ENCODE peak calls at places on chromosomes 3 and 15, in ten cellular contexts. One of them, this sample, is unnamed. For H3K4me1, the result is how much of the 10 kb centered on the place peaks cover.

GRCh38 chr3:144053121-144053520 is 81.5 kb downstream of the DIPK2A start:
- DNase-seq in CD4-positive, CD25-positive, alpha-beta regulatory T cell: no peak
- DNase-seq in thyroid gland: no peak
- DNase-seq in tibial artery: no peak
- DNase-seq in K562: no peak
- DNase-seq in A549: no peak
- DNase-seq in tibial nerve: no peak
- DNase-seq in OCI-LY7: no peak
- DNase-seq in CD8-positive, alpha-beta T cell: no peak
- DNase-seq in uterus: no peak
- DNase-seq in this sample: no peak

GRCh38 chr3:142129516-142130171 is 19.7 kb downstream of the TFDP2 start:
- DNase-seq in CD4-positive, CD25-positive, alpha-beta regulatory T cell: no peak
- DNase-seq in thyroid gland: no peak
- DNase-seq in tibial artery: no peak
- DNase-seq in K562: no peak
- DNase-seq in A549: no peak
- DNase-seq in tibial nerve: no peak
- DNase-seq in OCI-LY7: no peak
- DNase-seq in CD8-positive, alpha-beta T cell: no peak
- DNase-seq in uterus: no peak
- DNase-seq in this sample: no peak

GRCh38 chr15:57580428-57580827 is 11.3 kb upstream of the MYZAP start:
- DNase-seq in CD4-positive, CD25-positive, alpha-beta regulatory T cell: no peak
- DNase-seq in thyroid gland: no peak
- DNase-seq in tibial artery: no peak
- DNase-seq in K562: no peak
- DNase-seq in A549: no peak
- DNase-seq in tibial nerve: no peak
- DNase-seq in OCI-LY7: no peak
- DNase-seq in CD8-positive, alpha-beta T cell: no peak
- DNase-seq in uterus: no peak
- DNase-seq in this sample: no peak

GRCh38 chr3:100665230-100665629 is 44.1 kb upstream of the TFG start:
- DNase-seq in CD4-positive, CD25-positive, alpha-beta regulatory T cell: no peak
- DNase-seq in thyroid gland: no peak
- DNase-seq in tibial artery: no peak
- DNase-seq in K562: no peak
- DNase-seq in A549: no peak
- DNase-seq in tibial nerve: no peak
- DNase-seq in OCI-LY7: no peak
- DNase-seq in CD8-positive, alpha-beta T cell: no peak
- DNase-seq in uterus: no peak
- DNase-seq in this sample: no peak

GRCh38 chr3:27629381-27629780 is 92.7 kb downstream of the EOMES start:
- DNase-seq in CD4-positive, CD25-positive, alpha-beta regulatory T cell: no peak
- DNase-seq in thyroid gland: no peak
- DNase-seq in tibial artery: no peak
- DNase-seq in K562: no peak
- DNase-seq in A549: no peak
- DNase-seq in tibial nerve: no peak
- DNase-seq in OCI-LY7: no peak
- DNase-seq in CD8-positive, alpha-beta T cell: no peak
- DNase-seq in uterus: no peak
- DNase-seq in this sample: no peak

GRCh38 chr3:33144433-33144832 is 30.6 kb downstream of the CRTAP start:
- DNase-seq in CD4-positive, CD25-positive, alpha-beta regulatory T cell: no peak
- DNase-seq in thyroid gland: peak
- DNase-seq in tibial artery: no peak
- DNase-seq in K562: peak
- DNase-seq in A549: peak
- DNase-seq in tibial nerve: no peak
- DNase-seq in OCI-LY7: peak
- DNase-seq in CD8-positive, alpha-beta T cell: peak
- DNase-seq in uterus: no peak
- DNase-seq in this sample: no peak

GRCh38 chr15:67542462-67543347 is at the start of gene MAP2K5:
- DNase-seq in CD4-positive, CD25-positive, alpha-beta regulatory T cell: peak
- DNase-seq in thyroid gland: peak
- DNase-seq in tibial artery: peak
- DNase-seq in K562: peak
- DNase-seq in A549: peak
- DNase-seq in tibial nerve: peak
- DNase-seq in OCI-LY7: peak
- DNase-seq in CD8-positive, alpha-beta T cell: peak
- DNase-seq in uterus: peak
- DNase-seq in this sample: peak

GRCh38 chr3:113240841-113241240 is 29.5 kb downstream of the BOC start:
- DNase-seq in CD4-positive, CD25-positive, alpha-beta regulatory T cell: no peak
- DNase-seq in thyroid gland: no peak
- DNase-seq in tibial artery: no peak
- DNase-seq in K562: no peak
- DNase-seq in A549: no peak
- DNase-seq in tibial nerve: no peak
- DNase-seq in OCI-LY7: no peak
- DNase-seq in CD8-positive, alpha-beta T cell: no peak
- DNase-seq in uterus: no peak
- DNase-seq in this sample: no peak

GRCh38 chr3:19931180-19931692 is 2.8 kb downstream of the EFHB start:
- DNase-seq in CD4-positive, CD25-positive, alpha-beta regulatory T cell: no peak
- DNase-seq in thyroid gland: no peak
- DNase-seq in tibial artery: no peak
- DNase-seq in K562: no peak
- DNase-seq in A549: no peak
- DNase-seq in tibial nerve: no peak
- DNase-seq in OCI-LY7: no peak
- DNase-seq in CD8-positive, alpha-beta T cell: no peak
- DNase-seq in uterus: no peak
- DNase-seq in this sample: no peak

GRCh38 chr3:188153949-188154757 is at the start of gene LPP:
- DNase-seq in CD4-positive, CD25-positive, alpha-beta regulatory T cell: peak
- DNase-seq in thyroid gland: peak
- DNase-seq in tibial artery: peak
- DNase-seq in K562: no peak
- DNase-seq in A549: peak
- DNase-seq in tibial nerve: peak
- DNase-seq in OCI-LY7: peak
- DNase-seq in CD8-positive, alpha-beta T cell: peak
- DNase-seq in uterus: peak
- DNase-seq in this sample: peak

GRCh38 chr3:134007819-134008218 is 21.9 kb downstream of the SLCO2A1 start:
- DNase-seq in CD4-positive, CD25-positive, alpha-beta regulatory T cell: no peak
- DNase-seq in thyroid gland: no peak
- DNase-seq in tibial artery: no peak
- DNase-seq in K562: no peak
- DNase-seq in A549: no peak
- DNase-seq in tibial nerve: no peak
- DNase-seq in OCI-LY7: no peak
- DNase-seq in CD8-positive, alpha-beta T cell: no peak
- DNase-seq in uterus: no peak
- DNase-seq in this sample: no peak

GRCh38 chr3:194259982-194260856 is 90.9 kb downstream of the CPN2 start:
- DNase-seq in CD4-positive, CD25-positive, alpha-beta regulatory T cell: no peak
- DNase-seq in thyroid gland: no peak
- DNase-seq in tibial artery: no peak
- DNase-seq in K562: no peak
- DNase-seq in A549: no peak
- DNase-seq in tibial nerve: no peak
- DNase-seq in OCI-LY7: no peak
- DNase-seq in CD8-positive, alpha-beta T cell: no peak
- DNase-seq in uterus: no peak
- DNase-seq in this sample: no peak

GRCh38 chr15:51908312-51908711 is 63.3 kb downstream of the LEO1 start:
- DNase-seq in CD4-positive, CD25-positive, alpha-beta regulatory T cell: no peak
- DNase-seq in thyroid gland: no peak
- DNase-seq in tibial artery: no peak
- DNase-seq in K562: no peak
- DNase-seq in A549: no peak
- DNase-seq in tibial nerve: no peak
- DNase-seq in OCI-LY7: no peak
- DNase-seq in CD8-positive, alpha-beta T cell: no peak
- DNase-seq in uterus: no peak
- DNase-seq in this sample: no peak

GRCh38 chr15:83057002-83057401 is 10.1 kb downstream of the BTBD1 start:
- DNase-seq in CD4-positive, CD25-positive, alpha-beta regulatory T cell: no peak
- DNase-seq in thyroid gland: no peak
- DNase-seq in tibial artery: no peak
- DNase-seq in K562: no peak
- DNase-seq in A549: no peak
- DNase-seq in tibial nerve: no peak
- DNase-seq in OCI-LY7: no peak
- DNase-seq in CD8-positive, alpha-beta T cell: no peak
- DNase-seq in uterus: no peak
- DNase-seq in this sample: no peak

GRCh38 chr15:80760971-80761370 is 18.2 kb upstream of the CEMIP start:
- DNase-seq in CD4-positive, CD25-positive, alpha-beta regulatory T cell: no peak
- DNase-seq in thyroid gland: no peak
- DNase-seq in tibial artery: no peak
- DNase-seq in K562: no peak
- DNase-seq in A549: no peak
- DNase-seq in tibial nerve: no peak
- DNase-seq in OCI-LY7: no peak
- DNase-seq in CD8-positive, alpha-beta T cell: no peak
- DNase-seq in uterus: no peak
- DNase-seq in this sample: no peak

GRCh38 chr3:65951836-65952505 is 86.7 kb downstream of the MAGI1 start:
- DNase-seq in CD4-positive, CD25-positive, alpha-beta regulatory T cell: no peak
- DNase-seq in thyroid gland: no peak
- DNase-seq in tibial artery: no peak
- DNase-seq in K562: no peak
- DNase-seq in A549: no peak
- DNase-seq in tibial nerve: no peak
- DNase-seq in OCI-LY7: no peak
- DNase-seq in CD8-positive, alpha-beta T cell: no peak
- DNase-seq in uterus: no peak
- DNase-seq in this sample: no peak
- H3K4me1 ChIP-seq in CD4-positive, CD25-positive, alpha-beta regulatory T cell: under half
- H3K4me1 ChIP-seq in thyroid gland: half or more
- H3K4me1 ChIP-seq in tibial artery: under half
- H3K4me1 ChIP-seq in K562: under half
- H3K4me1 ChIP-seq in A549: under half
- H3K4me1 ChIP-seq in tibial nerve: under half
- H3K4me1 ChIP-seq in OCI-LY7: under half
- H3K4me1 ChIP-seq in CD8-positive, alpha-beta T cell: under half
- H3K4me1 ChIP-seq in uterus: under half
- H3K4me1 ChIP-seq in this sample: under half

DNA sequence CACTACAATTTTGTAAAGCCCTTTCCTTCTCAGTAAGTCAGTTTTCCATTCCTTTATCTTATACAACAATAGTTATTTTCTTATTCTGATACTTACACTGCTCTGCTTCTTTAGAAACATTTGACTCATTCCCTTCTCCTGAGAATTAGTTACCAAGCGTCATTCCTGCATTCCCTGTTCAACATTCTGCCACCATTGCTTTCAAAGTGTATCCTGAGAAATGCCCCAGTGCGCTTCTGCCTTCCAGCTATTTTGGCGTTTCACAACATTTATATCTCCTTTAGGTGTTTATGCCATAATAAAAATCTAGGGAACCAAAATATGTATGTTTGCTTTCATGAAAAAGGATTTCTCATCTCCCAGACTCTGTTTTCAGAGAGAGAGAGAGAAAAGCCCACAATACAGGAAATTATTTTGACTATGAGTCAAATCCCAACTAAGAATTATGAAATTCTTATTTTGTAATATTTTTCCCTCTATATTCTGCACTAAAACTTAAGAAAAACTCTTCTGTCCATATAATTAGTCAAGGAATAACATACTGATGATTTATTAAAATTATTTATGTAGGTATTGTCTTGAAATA is 118.2 kb upstream of the RAP2B start:
- DNase-seq in CD4-positive, CD25-positive, alpha-beta regulatory T cell: no peak
- DNase-seq in thyroid gland: no peak
- DNase-seq in tibial artery: no peak
- DNase-seq in K562: no peak
- DNase-seq in A549: no peak
- DNase-seq in tibial nerve: no peak
- DNase-seq in OCI-LY7: no peak
- DNase-seq in CD8-positive, alpha-beta T cell: no peak
- DNase-seq in uterus: no peak
- DNase-seq in this sample: no peak
- H3K27ac ChIP-seq in CD4-positive, CD25-positive, alpha-beta regulatory T cell: no peak
- H3K27ac ChIP-seq in thyroid gland: no peak
- H3K27ac ChIP-seq in tibial artery: no peak
- H3K27ac ChIP-seq in K562: peak
- H3K27ac ChIP-seq in A549: peak
- H3K27ac ChIP-seq in tibial nerve: no peak
- H3K27ac ChIP-seq in OCI-LY7: no peak
- H3K27ac ChIP-seq in CD8-positive, alpha-beta T cell: no peak
- H3K27ac ChIP-seq in uterus: no peak
- H3K27ac ChIP-seq in this sample: no peak

GRCh38 chr15:62454567-62455172 is 289.6 kb upstream of the C2CD4B start:
- DNase-seq in CD4-positive, CD25-positive, alpha-beta regulatory T cell: no peak
- DNase-seq in thyroid gland: no peak
- DNase-seq in tibial artery: no peak
- DNase-seq in K562: no peak
- DNase-seq in A549: no peak
- DNase-seq in tibial nerve: no peak
- DNase-seq in OCI-LY7: no peak
- DNase-seq in CD8-positive, alpha-beta T cell: no peak
- DNase-seq in uterus: no peak
- DNase-seq in this sample: no peak
- H3K4me3 ChIP-seq in CD4-positive, CD25-positive, alpha-beta regulatory T cell: no peak
- H3K4me3 ChIP-seq in thyroid gland: no peak
- H3K4me3 ChIP-seq in tibial artery: no peak
- H3K4me3 ChIP-seq in K562: no peak
- H3K4me3 ChIP-seq in A549: no peak
- H3K4me3 ChIP-seq in tibial nerve: no peak
- H3K4me3 ChIP-seq in OCI-LY7: no peak
- H3K4me3 ChIP-seq in CD8-positive, alpha-beta T cell: no peak
- H3K4me3 ChIP-seq in uterus: no peak
- H3K4me3 ChIP-seq in this sample: no peak

GRCh38 chr3:173028351-173028750 is 112.7 kb downstream of the SPATA16 start:
- DNase-seq in CD4-positive, CD25-positive, alpha-beta regulatory T cell: no peak
- DNase-seq in thyroid gland: no peak
- DNase-seq in tibial artery: no peak
- DNase-seq in K562: no peak
- DNase-seq in A549: no peak
- DNase-seq in tibial nerve: no peak
- DNase-seq in OCI-LY7: no peak
- DNase-seq in CD8-positive, alpha-beta T cell: no peak
- DNase-seq in uterus: no peak
- DNase-seq in this sample: no peak

GRCh38 chr3:173021547-173022185 is 119.4 kb downstream of the SPATA16 start:
- DNase-seq in CD4-positive, CD25-positive, alpha-beta regulatory T cell: no peak
- DNase-seq in thyroid gland: no peak
- DNase-seq in tibial artery: no peak
- DNase-seq in K562: no peak
- DNase-seq in A549: no peak
- DNase-seq in tibial nerve: no peak
- DNase-seq in OCI-LY7: no peak
- DNase-seq in CD8-positive, alpha-beta T cell: no peak
- DNase-seq in uterus: no peak
- DNase-seq in this sample: no peak

GRCh38 chr3:173027429-173027828 is 113.6 kb downstream of the SPATA16 start:
- DNase-seq in CD4-positive, CD25-positive, alpha-beta regulatory T cell: no peak
- DNase-seq in thyroid gland: no peak
- DNase-seq in tibial artery: no peak
- DNase-seq in K562: no peak
- DNase-seq in A549: no peak
- DNase-seq in tibial nerve: no peak
- DNase-seq in OCI-LY7: no peak
- DNase-seq in CD8-positive, alpha-beta T cell: no peak
- DNase-seq in uterus: no peak
- DNase-seq in this sample: no peak

GRCh38 chr3:173025941-173026340 is 115.1 kb downstream of the SPATA16 start:
- DNase-seq in CD4-positive, CD25-positive, alpha-beta regulatory T cell: no peak
- DNase-seq in thyroid gland: no peak
- DNase-seq in tibial artery: no peak
- DNase-seq in K562: no peak
- DNase-seq in A549: no peak
- DNase-seq in tibial nerve: no peak
- DNase-seq in OCI-LY7: no peak
- DNase-seq in CD8-positive, alpha-beta T cell: no peak
- DNase-seq in uterus: no peak
- DNase-seq in this sample: no peak
- H3K4me1 ChIP-seq in CD4-positive, CD25-positive, alpha-beta regulatory T cell: under half
- H3K4me1 ChIP-seq in thyroid gland: under half
- H3K4me1 ChIP-seq in tibial artery: under half
- H3K4me1 ChIP-seq in K562: under half
- H3K4me1 ChIP-seq in A549: under half
- H3K4me1 ChIP-seq in tibial nerve: under half
- H3K4me1 ChIP-seq in OCI-LY7: under half
- H3K4me1 ChIP-seq in CD8-positive, alpha-beta T cell: under half
- H3K4me1 ChIP-seq in uterus: under half
- H3K4me1 ChIP-seq in this sample: under half